ENCODE peak calls at places on chromosomes 12 and 14, in ten cellular contexts. A is MCF 10A, G is neural progenitor cell, H is gastrocnemius medialis, R is colonic mucosa, Y is A549, N is sigmoid colon, K is astrocyte, V is dorsolateral prefrontal cortex, M is endothelial cell. C is an unnamed sample.

GRCh38 chr14:30680036-30680435 is 57.9 kb downstream of the SCFD1 start:
- DNase-seq in A (no peak), G (no peak), H (no peak), R (no peak), Y (no peak), N (no peak), K (no peak), V (no peak), M (no peak), C (no peak)

GRCh38 chr14:74290415-74290814 is 12.3 kb downstream of the ABCD4 start:
- DNase-seq in A (peak), G (peak), H (no peak), R (no peak), Y (peak), N (no peak), K (no peak), V (no peak), M (no peak), C (no peak)

GRCh38 chr12:12481636-12482035 is 81.0 kb downstream of the DUSP16 start:
- DNase-seq in A (no peak), G (no peak), H (no peak), R (no peak), Y (no peak), N (no peak), K (no peak), V (no peak), M (no peak), C (no peak)

GRCh38 chr14:63952053-63952932 is 99.5 kb downstream of the SYNE2 start:
- DNase-seq in A (no peak), G (no peak), H (no peak), R (no peak), Y (no peak), N (no peak), K (peak), V (no peak), M (no peak), C (no peak)

GRCh38 chr12:76866146-76866545 is 12.7 kb downstream of the CSRP2 start:
- DNase-seq in A (no peak), G (peak), H (no peak), R (no peak), Y (no peak), N (no peak), K (peak), V (no peak), M (no peak), C (no peak)

GRCh38 chr14:29310757-29311156 is 544.2 kb downstream of the FOXG1 start:
- DNase-seq in A (no peak), G (no peak), H (no peak), R (no peak), Y (no peak), N (no peak), K (peak), V (no peak), M (no peak), C (no peak)

GRCh38 chr14:101845896-101846295 is 84.4 kb downstream of the PPP2R5C start:
- DNase-seq in A (no peak), G (no peak), H (no peak), R (no peak), Y (no peak), N (no peak), K (no peak), V (peak), M (no peak), C (no peak)

GRCh38 chr12:65106948-65107347 is 14.2 kb downstream of the WIF1 start:
- DNase-seq in A (peak), G (no peak), H (no peak), R (no peak), Y (peak), N (no peak), K (no peak), V (no peak), M (no peak), C (no peak)

GRCh38 chr14:93713726-93714405 is 74.4 kb downstream of the PRIMA1 start:
- DNase-seq in A (no peak), G (no peak), H (no peak), R (peak), Y (no peak), N (peak), K (no peak), V (no peak), M (no peak), C (no peak)

GRCh38 chr12:89470741-89471504 is 53.7 kb downstream of the GALNT4 start:
- DNase-seq in A (peak), G (peak), H (no peak), R (no peak), Y (peak), N (no peak), K (peak), V (no peak), M (no peak), C (no peak)

GRCh38 chr12:19894049-19894448 is 454.8 kb downstream of the AEBP2 start:
- DNase-seq in A (no peak), G (no peak), H (no peak), R (no peak), Y (no peak), N (no peak), K (peak), V (no peak), M (no peak), C (no peak)

GRCh38 chr14:91067186-91067585 is 6.7 kb upstream of the RPS6KA5 start:
- DNase-seq in A (no peak), G (no peak), H (no peak), R (no peak), Y (no peak), N (no peak), K (no peak), V (no peak), M (no peak), C (no peak)

GRCh38 chr12:806116-806805 is 53.9 kb downstream of the WNK1 start:
- DNase-seq in A (no peak), G (no peak), H (no peak), R (no peak), Y (peak), N (no peak), K (peak), V (no peak), M (no peak), C (no peak)

GRCh38 chr12:48334807-48335206 is 15.9 kb downstream of the ZNF641 start:
- DNase-seq in A (no peak), G (no peak), H (no peak), R (no peak), Y (no peak), N (no peak), K (no peak), V (no peak), M (no peak), C (no peak)

GRCh38 chr12:8867009-8867408 is 44.6 kb downstream of the A2ML1 start:
- DNase-seq in A (no peak), G (no peak), H (no peak), R (no peak), Y (no peak), N (no peak), K (no peak), V (no peak), M (no peak), C (no peak)

DNA sequence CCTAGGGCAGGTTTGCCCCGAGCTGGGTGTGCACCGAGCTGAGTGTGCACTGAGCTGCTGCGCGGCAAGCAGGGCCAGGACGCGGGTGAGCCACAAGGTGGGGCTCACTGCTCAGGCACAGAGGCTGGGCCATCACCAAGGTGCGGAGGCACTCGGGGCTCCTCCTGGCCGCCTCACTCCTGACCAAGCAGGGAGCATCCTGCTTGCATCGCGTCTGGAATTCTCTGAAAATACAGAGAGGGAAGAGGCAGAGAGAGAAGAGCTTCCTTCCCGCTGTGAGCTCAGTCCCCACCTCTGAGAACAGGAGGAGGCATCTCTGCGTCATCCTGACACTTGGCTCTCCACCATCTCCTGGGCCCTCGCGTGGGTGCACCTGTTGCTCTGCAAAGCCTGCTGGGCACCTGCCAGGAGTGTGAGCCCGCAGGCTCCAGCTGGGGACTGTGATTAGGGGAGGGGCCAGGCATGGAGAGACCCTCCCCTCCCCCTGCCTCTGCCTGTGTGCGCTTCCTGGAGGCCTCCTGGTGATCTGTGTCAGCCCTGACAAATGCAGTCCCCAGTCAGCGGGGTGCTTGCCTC is 116.3 kb downstream of the GLT1D1 start:
- DNase-seq in A (no peak), G (peak), H (no peak), R (no peak), Y (peak), N (no peak), K (no peak), V (peak), M (peak), C (peak)
- TF ChIP-seq CTCF in A (peak), G (peak), H (no peak), R (peak), Y (peak), N (no peak), K (peak), V (peak), M (no peak), C (peak)

GRCh38 chr14:68510201-68510600 is 282.7 kb downstream of the ZFP36L1 start:
- DNase-seq in A (no peak), G (no peak), H (no peak), R (no peak), Y (no peak), N (peak), K (peak), V (no peak), M (no peak), C (no peak)

GRCh38 chr14:68512088-68512487 is 280.8 kb downstream of the ZFP36L1 start:
- DNase-seq in A (no peak), G (no peak), H (no peak), R (no peak), Y (no peak), N (no peak), K (peak), V (no peak), M (no peak), C (no peak)

GRCh38 chr14:68509188-68509953 is 283.5 kb downstream of the ZFP36L1 start:
- DNase-seq in A (no peak), G (no peak), H (no peak), R (no peak), Y (no peak), N (no peak), K (no peak), V (no peak), M (no peak), C (no peak)

GRCh38 chr14:68511727-68512047 is 281.2 kb downstream of the ZFP36L1 start:
- DNase-seq in A (no peak), G (no peak), H (no peak), R (no peak), Y (no peak), N (no peak), K (no peak), V (no peak), M (no peak), C (no peak)

GRCh38 chr14:68510951-68511726 is 281.7 kb downstream of the ZFP36L1 start:
- DNase-seq in A (no peak), G (no peak), H (no peak), R (no peak), Y (no peak), N (no peak), K (peak), V (no peak), M (no peak), C (no peak)
- TF ChIP-seq CTCF in A (no peak), G (no peak), H (no peak), R (no peak), Y (no peak), N (no peak), K (no peak), V (no peak), M (no peak), C (no peak)

DNA sequence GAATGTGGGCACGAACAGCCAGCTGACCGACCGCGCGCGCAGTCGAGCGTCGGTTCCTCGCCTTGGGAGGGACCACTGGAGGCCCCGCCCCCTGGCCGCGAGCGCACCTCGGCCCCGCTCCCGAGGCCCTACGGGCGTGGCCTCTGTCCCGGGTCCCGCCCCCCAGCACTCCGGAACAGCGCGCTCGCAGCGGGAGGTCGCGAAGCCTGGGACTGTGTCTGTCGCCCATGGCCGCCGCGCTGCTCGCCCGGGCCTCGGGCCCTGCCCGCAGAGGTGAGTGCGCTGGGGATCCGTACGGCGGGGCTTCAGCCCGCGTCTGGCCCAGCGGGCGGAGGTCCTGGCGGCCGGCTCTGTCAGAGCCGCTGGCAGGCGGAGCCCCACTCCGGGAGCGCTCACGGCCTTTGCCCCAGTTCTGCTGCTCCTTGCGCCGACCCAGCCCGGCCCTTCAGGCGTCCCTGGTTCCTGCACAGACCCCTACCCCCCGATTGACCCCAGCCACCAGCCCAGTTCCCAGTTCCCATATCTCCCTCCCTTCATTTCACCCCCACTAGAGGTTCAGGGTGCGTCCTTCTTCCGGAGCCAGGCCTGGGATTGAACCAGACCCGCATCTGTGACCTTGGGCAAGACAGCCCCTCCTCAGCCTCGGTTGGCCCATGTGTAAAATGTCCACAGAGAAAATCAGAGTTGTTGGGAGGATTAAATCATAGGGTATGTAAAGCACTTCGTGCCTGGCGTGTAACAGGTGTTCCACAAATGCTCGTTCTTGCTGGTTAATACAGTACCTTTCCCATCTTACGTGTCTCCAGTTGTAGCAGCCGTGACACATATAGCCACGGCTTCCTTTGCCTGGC is at the start of gene ACADS:
- DNase-seq in A (peak), G (peak), H (peak), R (peak), Y (peak), N (peak), K (peak), V (peak), M (peak), C (peak)
- TF ChIP-seq CTCF in A (no peak), G (peak), H (no peak), R (no peak), Y (no peak), N (no peak), K (no peak), V (peak), M (no peak), C (no peak)

GRCh38 chr14:106518054-106518943 is 991.9 kb downstream of the TMEM121 start:
- DNase-seq in A (peak), G (no peak), H (no peak), R (peak), Y (peak), N (no peak), K (no peak), V (no peak), M (no peak), C (no peak)
- TF ChIP-seq CTCF in A (peak), G (no peak), H (no peak), R (peak), Y (no peak), N (no peak), K (no peak), V (no peak), M (no peak), C (no peak)